ENCODE peak calls at places on chromosomes 5 and 9, in eight cellular contexts. S, B, R, L, W, X, V and C are unnamed samples.

GRCh38 chr5:115813719-115814118 is 2.7 kb downstream of the CDO1 start:
- DNase-seq in S (no peak), B (no peak), R (no peak), L (no peak), W (no peak), X (no peak), V (no peak), C (no peak)

GRCh38 chr5:6551955-6552313 is 80.9 kb downstream of the NSUN2 start:
- DNase-seq in S (no peak), B (no peak), R (no peak), L (no peak), W (no peak), X (no peak), V (no peak), C (no peak)

GRCh38 chr9:79912641-79913040 is 340.9 kb downstream of the TLE4 start:
- DNase-seq in S (no peak), B (no peak), R (no peak), L (no peak), W (no peak), X (peak), V (no peak), C (no peak)

GRCh38 chr5:83101514-83101913 is 24.2 kb downstream of the XRCC4 start:
- DNase-seq in S (no peak), B (no peak), R (peak), L (no peak), W (no peak), X (no peak), V (no peak), C (no peak)

GRCh38 chr9:19369107-19369506 is 10.9 kb downstream of the RPS6 start:
- DNase-seq in S (no peak), B (no peak), R (no peak), L (no peak), W (no peak), X (no peak), V (no peak), C (no peak)

GRCh38 chr5:9932770-9933169 is 302.6 kb upstream of the TAS2R1 start:
- DNase-seq in S (peak), B (no peak), R (no peak), L (no peak), W (no peak), X (no peak), V (no peak), C (no peak)

GRCh38 chr5:86917117-86917579 is 299.4 kb downstream of the COX7C start:
- DNase-seq in S (no peak), B (no peak), R (peak), L (no peak), W (no peak), X (no peak), V (no peak), C (no peak)

GRCh38 chr9:96688215-96688614 is 33.1 kb upstream of the PRXL2C start:
- DNase-seq in S (no peak), B (no peak), R (no peak), L (no peak), W (no peak), X (no peak), V (no peak), C (no peak)

GRCh38 chr5:179802207-179802883 is 4.3 kb downstream of the MGAT4B start:
- DNase-seq in S (no peak), B (no peak), R (no peak), L (no peak), W (no peak), X (no peak), V (no peak), C (peak)

GRCh38 chr9:98708933-98709911 is at the start of gene GABBR2:
- DNase-seq in S (no peak), B (no peak), R (no peak), L (no peak), W (no peak), X (no peak), V (no peak), C (no peak)

GRCh38 chr5:88786217-88786560 is 96.8 kb downstream of the MEF2C start:
- DNase-seq in S (no peak), B (no peak), R (peak), L (no peak), W (no peak), X (no peak), V (no peak), C (no peak)

GRCh38 chr5:10615693-10616092 is 51.8 kb downstream of the ANKRD33B start:
- DNase-seq in S (no peak), B (no peak), R (no peak), L (no peak), W (no peak), X (no peak), V (no peak), C (no peak)

GRCh38 chr5:133106761-133107572 is 55.2 kb downstream of the HSPA4 start:
- DNase-seq in S (no peak), B (no peak), R (no peak), L (no peak), W (no peak), X (no peak), V (no peak), C (no peak)

GRCh38 chr5:1208743-1209551 is 7.6 kb downstream of the SLC6A19 start:
- DNase-seq in S (no peak), B (no peak), R (peak), L (no peak), W (no peak), X (no peak), V (no peak), C (no peak)

GRCh38 chr9:107875571-107875980 is 386.0 kb upstream of the KLF4 start:
- DNase-seq in S (no peak), B (no peak), R (no peak), L (no peak), W (no peak), X (peak), V (no peak), C (no peak)

GRCh38 chr5:88203977-88204735 is 64.5 kb downstream of the TMEM161B start:
- DNase-seq in S (no peak), B (no peak), R (no peak), L (no peak), W (no peak), X (no peak), V (no peak), C (no peak)

GRCh38 chr9:111037744-111038335 is 430 bp downstream of the LPAR1 start:
- DNase-seq in S (peak), B (no peak), R (peak), L (no peak), W (no peak), X (peak), V (peak), C (peak)

GRCh38 chr5:20554001-20554400 is 566.0 kb upstream of the CDH18 start:
- DNase-seq in S (no peak), B (no peak), R (no peak), L (no peak), W (no peak), X (no peak), V (no peak), C (no peak)

GRCh38 chr5:109304323-109304722 is 105.5 kb downstream of the PJA2 start:
- DNase-seq in S (no peak), B (no peak), R (no peak), L (no peak), W (no peak), X (no peak), V (no peak), C (no peak)

GRCh38 chr5:127650649-127651048 is 1.8 kb downstream of the CTXN3 start:
- DNase-seq in S (no peak), B (no peak), R (peak), L (no peak), W (no peak), X (no peak), V (no peak), C (no peak)

GRCh38 chr5:6712136-6712581 is 1.1 kb upstream of the TENT4A start:
- DNase-seq in S (peak), B (no peak), R (no peak), L (no peak), W (peak), X (peak), V (peak), C (peak)

GRCh38 chr5:108371263-108371662 is 10.6 kb downstream of the FBXL17 start:
- DNase-seq in S (no peak), B (no peak), R (no peak), L (no peak), W (no peak), X (no peak), V (no peak), C (no peak)

GRCh38 chr9:14372437-14373318 is 58.7 kb upstream of the NFIB start:
- DNase-seq in S (peak), B (no peak), R (peak), L (no peak), W (no peak), X (peak), V (no peak), C (no peak)

GRCh38 chr9:82495884-82496777 is 507.6 kb downstream of the SPATA31D1 start:
- DNase-seq in S (no peak), B (no peak), R (no peak), L (no peak), W (no peak), X (no peak), V (no peak), C (peak)

GRCh38 chr5:58496488-58496887 is 5.3 kb downstream of the GAPT start:
- DNase-seq in S (no peak), B (no peak), R (no peak), L (no peak), W (no peak), X (no peak), V (no peak), C (no peak)

GRCh38 chr5:154359222-154359583 is 86.6 kb upstream of the SAP30L start:
- DNase-seq in S (peak), B (no peak), R (no peak), L (no peak), W (no peak), X (no peak), V (no peak), C (no peak)

GRCh38 chr9:114655689-114656088 is 1.9 kb downstream of the TEX53 start:
- DNase-seq in S (peak), B (no peak), R (no peak), L (no peak), W (no peak), X (peak), V (no peak), C (no peak)

GRCh38 chr9:6413365-6414263 is 615 bp downstream of the UHRF2 start:
- DNase-seq in S (no peak), B (peak), R (no peak), L (no peak), W (peak), X (no peak), V (no peak), C (peak)

GRCh38 chr5:59789197-59789596 is 104.3 kb downstream of the PDE4D start:
- DNase-seq in S (no peak), B (no peak), R (no peak), L (no peak), W (no peak), X (no peak), V (no peak), C (no peak)

GRCh38 chr5:60102961-60103683 is 209.6 kb upstream of the PDE4D start:
- DNase-seq in S (no peak), B (no peak), R (no peak), L (no peak), W (no peak), X (no peak), V (no peak), C (no peak)